ENCODE peak calls at places on chromosomes 4 and X, in seven cellular contexts. F, H, N, Z, R, K and L are unnamed samples.

GRCh38 chrX:1598876-1599790 is 7.7 kb downstream of the AKAP17A start:
- DNase-seq in F (no peak), H (no peak), N (no peak), Z (no peak), R (no peak), K (no peak), L (no peak)

GRCh38 chr4:119656986-119657635 is 28.5 kb upstream of the PDE5A start:
- DNase-seq in F (no peak), H (no peak), N (no peak), Z (peak; percentile 22), R (peak; percentile 47), K (no peak), L (peak; percentile 53)

GRCh38 chr4:85780664-85781063 is 305.7 kb downstream of the ARHGAP24 start:
- DNase-seq in F (no peak), H (no peak), N (no peak), Z (peak; percentile 37), R (no peak), K (no peak), L (peak; percentile 87)

GRCh38 chr4:19711871-19712270 is 539.8 kb upstream of the SLIT2 start:
- DNase-seq in F (no peak), H (no peak), N (no peak), Z (peak; percentile 59), R (peak; percentile 2), K (no peak), L (peak; percentile 65)

GRCh38 chrX:120251471-120252011 is 929 bp downstream of the ZBTB33 start:
- DNase-seq in F (no peak), H (peak; percentile 73), N (peak; percentile 46), Z (peak; percentile 18), R (peak; percentile 9), K (no peak), L (peak; percentile 33)

GRCh38 chrX:110284159-110284558 is 33.7 kb downstream of the AMMECR1 start:
- DNase-seq in F (no peak), H (no peak), N (no peak), Z (peak; percentile 92), R (peak; percentile 79), K (no peak), L (peak; percentile 81)

GRCh38 chr4:17552427-17552826 is 24.6 kb upstream of the LAP3 start:
- DNase-seq in F (no peak), H (no peak), N (no peak), Z (peak; percentile 10), R (no peak), K (no peak), L (no peak)

GRCh38 chr4:1598206-1598605 is 85.9 kb downstream of the FAM53A start:
- DNase-seq in F (no peak), H (no peak), N (peak; percentile 2), Z (no peak), R (no peak), K (no peak), L (no peak)

GRCh38 chr4:146520894-146521542 is 722 bp downstream of the SLC10A7 start:
- DNase-seq in F (no peak), H (peak; percentile 58), N (peak; percentile 30), Z (peak; percentile 62), R (peak; percentile 68), K (no peak), L (peak; percentile 63)

GRCh38 chr4:3416270-3416669 is 25.5 kb upstream of the HGFAC start:
- DNase-seq in F (no peak), H (no peak), N (no peak), Z (no peak), R (no peak), K (no peak), L (no peak)

GRCh38 chr4:96228463-96228862 is 388.6 kb downstream of the PDHA2 start:
- DNase-seq in F (no peak), H (no peak), N (no peak), Z (no peak), R (no peak), K (no peak), L (no peak)

GRCh38 chr4:24565054-24565453 is 19.3 kb downstream of the DHX15 start:
- DNase-seq in F (no peak), H (no peak), N (no peak), Z (no peak), R (no peak), K (no peak), L (no peak)

GRCh38 chr4:145347684-145348083 is 134.0 kb upstream of the SMAD1 start:
- DNase-seq in F (no peak), H (no peak), N (no peak), Z (peak; percentile 71), R (peak; percentile 12), K (no peak), L (no peak)

GRCh38 chr4:130187587-130187986 is 1091.6 kb downstream of the C4orf33 start:
- DNase-seq in F (no peak), H (no peak), N (no peak), Z (no peak), R (no peak), K (no peak), L (no peak)

GRCh38 chr4:6951880-6952381 is 42.3 kb downstream of the TBC1D14 start:
- DNase-seq in F (no peak), H (no peak), N (peak; percentile 23), Z (no peak), R (no peak), K (no peak), L (no peak)

GRCh38 chr4:156294577-156294976 is 340.9 kb upstream of the CTSO start:
- DNase-seq in F (no peak), H (peak; percentile 54), N (no peak), Z (peak; percentile 79), R (peak; percentile 69), K (no peak), L (peak; percentile 95)

GRCh38 chrX:96433409-96434122 is 251.1 kb upstream of the DIAPH2 start:
- DNase-seq in F (no peak), H (no peak), N (no peak), Z (no peak), R (no peak), K (no peak), L (no peak)